ENCODE peak calls at places on chromosome 16, in five cellular contexts. Z, F, I, A and J are unnamed samples.

GRCh38 chr16:57284206-57284951 is at the start of gene PLLP:
- DNase-seq in F (no peak), I (no peak), A (no peak), Z (peak), J (peak)

GRCh38 chr16:70478912-70479341 is 24.5 kb downstream of the FCSK start:
- DNase-seq in F (peak), A (no peak), I (no peak), Z (no peak), J (peak)

GRCh38 chr16:23907457-23907902 is 71.7 kb downstream of the PRKCB start:
- DNase-seq in Z (no peak), A (no peak), F (no peak), I (no peak), J (no peak)

GRCh38 chr16:22347100-22347820 is 27.2 kb downstream of the CDR2 start:
- DNase-seq in F (no peak), A (no peak), I (no peak), Z (no peak), J (no peak)

GRCh38 chr16:61879-62281 is 8.3 kb downstream of the SNRNP25 start:
- DNase-seq in Z (no peak), F (no peak), I (no peak), A (no peak), J (peak)

GRCh38 chr16:19555938-19556778 is 655 bp downstream of the VPS35L start:
- DNase-seq in I (peak), Z (no peak), F (peak), A (no peak), J (peak)

GRCh38 chr16:159136-159849 is 6.5 kb upstream of the HBM start:
- DNase-seq in A (no peak), Z (no peak), I (no peak), F (no peak), J (peak)

GRCh38 chr16:66490774-66491715 is 58.9 kb downstream of the TK2 start:
- DNase-seq in A (no peak), I (no peak), Z (no peak), F (no peak), J (peak)

GRCh38 chr16:85483424-85483823 is 129.7 kb upstream of the GSE1 start:
- DNase-seq in F (no peak), I (no peak), Z (no peak), A (no peak), J (no peak)

GRCh38 chr16:86171329-86171728 is 272.4 kb downstream of the IRF8 start:
- DNase-seq in A (peak), I (no peak), F (peak), Z (no peak), J (no peak)